ENCODE peak calls at places on chromosome 20, in nine cellular contexts. N, Z, G, Q, R, I, C, O and Y are unnamed samples.

GRCh38 chr20:57656821-57657536 is 36.8 kb upstream of the ZBP1 start:
- DNase-seq in N (no peak), Z (no peak), G (no peak), Q (no peak), R (no peak), I (peak), C (no peak), O (no peak), Y (no peak)

GRCh38 chr20:57553376-57554018 is 7.4 kb upstream of the PCK1 start:
- DNase-seq in N (no peak), Z (no peak), G (no peak), Q (no peak), R (no peak), I (no peak), C (no peak), O (no peak), Y (no peak)

GRCh38 chr20:31717478-31717946 is 5.2 kb downstream of the BCL2L1 start:
- DNase-seq in N (no peak), Z (no peak), G (no peak), Q (peak), R (no peak), I (no peak), C (no peak), O (peak), Y (no peak)

GRCh38 chr20:11717562-11717961 is 200.1 kb upstream of the BTBD3 start:
- DNase-seq in N (no peak), Z (no peak), G (no peak), Q (no peak), R (no peak), I (no peak), C (no peak), O (no peak), Y (no peak)

GRCh38 chr20:19737025-19737424 is 21.0 kb upstream of the RIN2 start:
- DNase-seq in N (peak), Z (peak), G (no peak), Q (peak), R (no peak), I (no peak), C (no peak), O (no peak), Y (no peak)

GRCh38 chr20:11847827-11848226 is 69.9 kb upstream of the BTBD3 start:
- DNase-seq in N (peak), Z (no peak), G (no peak), Q (no peak), R (no peak), I (no peak), C (no peak), O (no peak), Y (no peak)

GRCh38 chr20:41469868-41470267 is 103.2 kb upstream of the EMILIN3 start:
- DNase-seq in N (no peak), Z (no peak), G (no peak), Q (no peak), R (no peak), I (no peak), C (no peak), O (no peak), Y (no peak)

GRCh38 chr20:6654490-6655247 is 112.8 kb upstream of the BMP2 start:
- DNase-seq in N (no peak), Z (peak), G (no peak), Q (no peak), R (no peak), I (no peak), C (no peak), O (no peak), Y (no peak)

GRCh38 chr20:20926222-20926905 is 179.8 kb downstream of the LINC00237 start:
- DNase-seq in N (no peak), Z (no peak), G (no peak), Q (no peak), R (peak), I (no peak), C (no peak), O (no peak), Y (no peak)

GRCh38 chr20:44909872-44910689 is at the start of gene PABPC1L:
- DNase-seq in N (peak), Z (peak), G (peak), Q (peak), R (peak), I (peak), C (peak), O (peak), Y (peak)

GRCh38 chr20:41249781-41250281 is 67.7 kb downstream of the ZHX3 start:
- DNase-seq in N (no peak), Z (peak), G (no peak), Q (no peak), R (no peak), I (no peak), C (no peak), O (no peak), Y (no peak)

GRCh38 chr20:39576786-39577185 is 614.6 kb downstream of the DHX35 start:
- DNase-seq in N (no peak), Z (peak), G (no peak), Q (no peak), R (no peak), I (no peak), C (no peak), O (no peak), Y (no peak)

GRCh38 chr20:41160686-41161085 is 23.3 kb downstream of the PLCG1 start:
- DNase-seq in N (no peak), Z (no peak), G (no peak), Q (no peak), R (no peak), I (no peak), C (no peak), O (no peak), Y (no peak)

GRCh38 chr20:35776513-35777101 is 4.8 kb downstream of the PHF20 start:
- DNase-seq in N (peak), Z (no peak), G (no peak), Q (no peak), R (peak), I (peak), C (peak), O (no peak), Y (no peak)

GRCh38 chr20:62255976-62256375 is 17.7 kb downstream of the OSBPL2 start:
- DNase-seq in N (no peak), Z (no peak), G (no peak), Q (no peak), R (no peak), I (no peak), C (no peak), O (no peak), Y (no peak)

GRCh38 chr20:36521526-36521925 is 19.8 kb upstream of the MYL9 start:
- DNase-seq in N (no peak), Z (no peak), G (no peak), Q (no peak), R (no peak), I (no peak), C (no peak), O (no peak), Y (no peak)

GRCh38 chr20:2122921-2123320 is 21.3 kb downstream of the STK35 start:
- DNase-seq in N (no peak), Z (no peak), G (no peak), Q (no peak), R (no peak), I (no peak), C (no peak), O (no peak), Y (no peak)